ENCODE peak calls at places on chromosomes 1 and 21, in six cellular contexts. G is NB4, B is body of pancreas, A is adrenal gland, V is endothelial cell of umbilical vein, D is IMR-90. W is an unnamed sample.

GRCh38 chr1:68384321-68384813 is 65.4 kb downstream of the RPE65 start:
- DNase-seq in D (peak; percentile 100), B (peak; percentile 54), G (peak; percentile 2), A (peak; percentile 61), V (peak; percentile 98), W (peak; percentile 31)

GRCh38 chr1:85581138-85581801 is 709 bp downstream of the CCN1 start:
- DNase-seq in A (peak; percentile 77), G (no peak), V (peak; percentile 45), B (peak; percentile 78), D (peak; percentile 69), W (peak; percentile 77)

GRCh38 chr21:42760977-42761751 is 107.7 kb downstream of the PDE9A start:
- DNase-seq in A (no peak), D (no peak), G (no peak), B (peak; percentile 14), V (no peak), W (no peak)

GRCh38 chr1:41559331-41559730 is 74.8 kb upstream of the EDN2 start:
- DNase-seq in A (no peak), D (no peak), B (no peak), G (no peak), V (no peak), W (no peak)

GRCh38 chr1:220767312-220768126 is 19.2 kb upstream of the MTARC1 start:
- DNase-seq in D (peak; percentile 53), V (no peak), G (peak; percentile 47), B (peak; percentile 24), A (no peak), W (no peak)

GRCh38 chr1:74316302-74316701 is 81.1 kb downstream of the TNNI3K start:
- DNase-seq in V (no peak), G (no peak), A (no peak), B (no peak), D (no peak), W (no peak)

GRCh38 chr1:48292706-48293105 is 70.2 kb downstream of the SLC5A9 start:
- DNase-seq in D (no peak), B (no peak), A (no peak), V (no peak), G (no peak), W (no peak)

GRCh38 chr1:21570885-21571284 is 61.7 kb downstream of the ALPL start:
- DNase-seq in D (no peak), B (no peak), A (no peak), V (no peak), G (no peak), W (no peak)

GRCh38 chr1:22826630-22827580 is 116.3 kb downstream of the EPHB2 start:
- DNase-seq in D (no peak), V (peak; percentile 30), B (peak; percentile 86), A (no peak), G (no peak), W (no peak)

GRCh38 chr1:166700696-166701095 is 138.6 kb upstream of the POGK start:
- DNase-seq in D (no peak), V (no peak), G (no peak), B (no peak), A (no peak), W (no peak)

GRCh38 chr21:40841524-40842196 is 5.3 kb downstream of the DSCAM start:
- DNase-seq in G (peak; percentile 13), D (no peak), A (peak; percentile 41), V (no peak), B (peak; percentile 75), W (no peak)

GRCh38 chr1:199129247-199129646 is 490.4 kb downstream of the PTPRC start:
- DNase-seq in V (peak; percentile 66), G (no peak), B (no peak), A (no peak), D (peak; percentile 10), W (no peak)

GRCh38 chr1:214525535-214526019 is 25.8 kb downstream of the PTPN14 start:
- DNase-seq in D (peak; percentile 64), A (no peak), G (peak; percentile 12), V (no peak), B (no peak), W (no peak)

GRCh38 chr1:68173283-68174172 is 58.8 kb downstream of the WLS start:
- DNase-seq in G (no peak), B (no peak), D (peak; percentile 75), V (peak; percentile 85), A (no peak), W (peak; percentile 29)

GRCh38 chr1:226181996-226182714 is 4.4 kb downstream of the ACBD3 start:
- DNase-seq in V (peak; percentile 46), B (peak; percentile 57), D (peak; percentile 59), G (peak; percentile 83), A (peak; percentile 66), W (peak; percentile 56)

GRCh38 chr21:36902793-36903192 is 63.7 kb downstream of the HLCS start:
- DNase-seq in A (no peak), D (peak; percentile 55), G (no peak), V (no peak), B (no peak), W (no peak)

GRCh38 chr1:78559680-78560079 is 60.6 kb upstream of the IFI44L start:
- DNase-seq in B (no peak), G (no peak), A (no peak), V (no peak), D (no peak), W (no peak)

GRCh38 chr1:64112281-64112680 is 91.1 kb upstream of the UBE2U start:
- DNase-seq in A (no peak), G (no peak), V (no peak), D (peak; percentile 84), B (no peak), W (no peak)

GRCh38 chr1:25993197-25993951 is 4.5 kb downstream of the PAFAH2 start:
- DNase-seq in G (no peak), B (no peak), A (no peak), D (no peak), V (no peak), W (no peak)

GRCh38 chr1:225280563-225280962 is 147.3 kb downstream of the LBR start:
- DNase-seq in B (no peak), G (no peak), D (no peak), A (no peak), V (no peak), W (no peak)

GRCh38 chr21:39347537-39347936 is 1.4 kb downstream of the HMGN1 start:
- DNase-seq in B (no peak), V (peak; percentile 22), A (no peak), D (no peak), G (peak; percentile 34), W (no peak)

GRCh38 chr21:39349211-39350093 is 564 bp upstream of the HMGN1 start:
- DNase-seq in B (peak; percentile 98), G (peak; percentile 98), A (peak; percentile 97), V (peak; percentile 96), D (peak; percentile 90), W (peak; percentile 94)

GRCh38 chr21:39350094-39351006 is 1.5 kb upstream of the HMGN1 start:
- DNase-seq in V (no peak), D (no peak), G (peak; percentile 66), B (no peak), A (no peak), W (no peak)

GRCh38 chr21:39348040-39348354 is 891 bp downstream of the HMGN1 start:
- DNase-seq in G (no peak), V (no peak), D (no peak), A (no peak), B (no peak), W (no peak)

GRCh38 chr21:39348355-39349210 is at the start of gene HMGN1:
- DNase-seq in B (peak; percentile 91), A (peak; percentile 84), V (peak; percentile 80), D (peak; percentile 86), G (peak; percentile 93), W (peak; percentile 84)
- TF ChIP-seq POLR2A in B (peak; percentile 63), A (peak; percentile 55), V (peak; percentile 69), D (peak; percentile 85), G (peak; percentile 58), W (peak; percentile 64)

GRCh38 chr1:156847591-156848460 is 11.1 kb downstream of the INSRR start:
- DNase-seq in D (no peak), A (no peak), G (no peak), V (no peak), B (no peak), W (no peak)
- TF ChIP-seq POLR2A in D (no peak), A (no peak), G (no peak), V (no peak), B (no peak), W (no peak)

DNA sequence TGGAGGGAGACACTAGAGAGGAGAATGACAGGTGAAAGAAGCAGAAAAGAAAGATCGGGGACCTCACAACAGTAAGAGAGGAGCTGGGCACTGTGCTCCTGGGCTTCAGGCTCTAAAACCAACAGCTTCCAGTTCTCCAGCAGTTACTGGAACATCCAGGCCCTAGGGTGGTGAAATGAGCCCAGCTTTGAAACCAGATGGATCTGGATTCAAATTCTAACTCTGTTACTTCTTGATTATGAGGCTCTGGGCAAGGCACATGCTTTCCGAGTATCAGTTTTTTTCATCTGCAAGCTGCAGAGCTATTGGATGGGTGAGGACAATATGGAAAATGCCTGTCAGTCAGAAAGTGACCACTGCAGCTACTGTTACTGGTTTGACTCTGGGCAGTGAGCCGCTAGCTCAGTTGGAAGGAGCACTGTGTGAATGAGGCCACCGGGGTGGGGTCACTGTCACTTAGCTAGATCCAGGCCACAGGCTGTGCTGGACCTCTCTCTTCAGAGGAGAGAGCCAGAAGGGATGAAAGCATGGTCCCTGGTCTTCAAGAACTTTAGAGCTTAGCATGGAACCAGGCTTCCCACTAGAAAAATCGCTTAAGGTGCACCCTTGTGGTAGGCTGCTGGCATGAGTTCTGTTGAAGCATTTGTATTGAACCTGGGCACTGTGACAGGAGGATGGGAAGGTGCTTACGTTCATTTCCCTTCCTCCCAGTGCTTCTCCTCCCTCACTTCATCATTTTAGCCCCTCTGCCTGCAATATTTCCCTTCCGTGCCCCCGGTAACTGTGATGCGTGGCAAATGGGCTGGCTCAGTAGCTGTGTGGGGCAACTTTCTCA is 12.2 kb downstream of the PLEKHO1 start:
- DNase-seq in V (no peak), A (no peak), D (peak; percentile 49), G (peak; percentile 53), B (no peak), W (peak; percentile 28)
- TF ChIP-seq POLR2A in V (peak; percentile 37), A (no peak), D (peak; percentile 33), G (no peak), B (no peak), W (no peak)

GRCh38 chr1:61353797-61354406 is 271.5 kb downstream of the NFIA start:
- DNase-seq in G (no peak), D (no peak), A (no peak), B (no peak), V (no peak), W (no peak)

GRCh38 chr1:61357539-61357938 is 275.2 kb downstream of the NFIA start:
- DNase-seq in V (no peak), D (no peak), B (no peak), G (no peak), A (no peak), W (no peak)

GRCh38 chr1:61356995-61357394 is 274.6 kb downstream of the NFIA start:
- DNase-seq in A (no peak), B (no peak), V (peak; percentile 36), G (no peak), D (no peak), W (no peak)

GRCh38 chr1:61348025-61348665 is 265.8 kb downstream of the NFIA start:
- DNase-seq in A (no peak), D (no peak), B (no peak), V (no peak), G (no peak), W (no peak)

DNA sequence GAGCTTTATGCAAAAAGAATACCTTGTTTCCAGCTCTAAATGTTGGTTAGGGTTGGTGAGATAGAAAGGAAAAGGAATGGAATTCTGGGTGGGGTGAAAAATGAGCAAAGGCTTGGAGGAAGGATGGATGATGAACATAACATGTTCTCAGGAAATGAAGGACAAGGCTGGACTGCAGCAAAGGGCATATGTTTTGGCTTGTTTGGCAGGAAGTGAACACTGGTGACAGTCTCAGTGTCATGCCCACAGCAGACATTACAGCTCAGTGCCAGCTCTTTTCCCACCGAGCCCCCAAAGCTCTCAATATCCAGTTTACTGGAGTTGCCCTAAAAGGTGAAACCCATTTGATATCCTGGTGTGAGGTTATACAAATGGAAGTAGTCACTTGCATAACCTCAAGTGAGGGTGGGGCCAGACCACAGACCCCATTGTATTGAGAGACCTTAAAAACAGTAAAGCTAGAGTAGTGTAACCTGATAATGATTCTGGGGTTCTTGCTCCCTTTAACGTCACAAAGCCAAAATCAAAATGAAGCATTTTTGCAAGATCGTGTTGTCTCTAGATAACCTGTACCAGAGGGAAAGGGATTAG is 270.6 kb downstream of the NFIA start:
- DNase-seq in G (no peak), V (no peak), D (no peak), A (no peak), B (no peak), W (no peak)
- TF ChIP-seq POLR2A in G (no peak), V (no peak), D (no peak), A (no peak), B (no peak), W (no peak)